ENCODE peak calls at places on chromosomes 12 and 14, in five cellular contexts. K is mucosa of gallbladder; E is left ventricle myocardium superior; W is activated CD4-positive, alpha-beta T cell treated with anti-CD3 and anti-CD28 coated beads, Interleukin-2, amount 50 U/mL, for 1 hour; H is amniotic epithelial cell. D is an unnamed sample.

GRCh38 chr14:93619176-93619793 is 169.0 kb downstream of the PRIMA1 start:
- DNase-seq in K (peak), H (peak), E (no peak), W (no peak), D (no peak)

GRCh38 chr14:93715279-93715927 is 72.9 kb downstream of the PRIMA1 start:
- DNase-seq in E (no peak), H (no peak), K (no peak), W (no peak), D (no peak)

GRCh38 chr12:80230068-80230467 is 130.7 kb downstream of the OTOGL start:
- DNase-seq in W (no peak), H (no peak), K (no peak), E (no peak), D (peak)

GRCh38 chr12:52601671-52602070 is 408 bp upstream of the KRT72 start:
- DNase-seq in W (no peak), E (no peak), H (no peak), K (no peak), D (no peak)

GRCh38 chr14:100285021-100285912 is 21.0 kb downstream of the SLC25A29 start:
- DNase-seq in H (peak), K (peak), W (peak), E (peak), D (no peak)

GRCh38 chr12:51441583-51441982 is 17.0 kb downstream of the SLC4A8 start:
- DNase-seq in E (no peak), K (no peak), H (peak), W (no peak), D (no peak)

GRCh38 chr14:75011356-75012097 is 8.8 kb downstream of the EIF2B2 start:
- DNase-seq in H (peak), E (no peak), W (no peak), K (no peak), D (peak)

GRCh38 chr14:100238419-100239199 is at the start of gene YY1:
- DNase-seq in W (peak), K (peak), H (peak), E (peak), D (peak)

GRCh38 chr14:91142214-91142668 is 28.4 kb downstream of the DGLUCY start:
- DNase-seq in H (no peak), E (no peak), W (no peak), K (no peak), D (no peak)

GRCh38 chr14:59707778-59708635 is 131.4 kb upstream of the CCDC175 start:
- DNase-seq in K (no peak), H (peak), W (no peak), E (no peak), D (no peak)

GRCh38 chr12:12450043-12450451 is 93.2 kb downstream of the BORCS5 start:
- DNase-seq in E (no peak), W (no peak), H (no peak), K (no peak), D (no peak)

GRCh38 chr12:56081393-56082347 is 1.7 kb downstream of the ERBB3 start:
- DNase-seq in W (no peak), E (no peak), H (no peak), K (peak), D (no peak)

GRCh38 chr12:49088190-49088931 is 6.2 kb downstream of the DHH start:
- DNase-seq in E (peak), W (peak), K (peak), H (peak), D (peak)

GRCh38 chr14:82422186-82422585 is 888.5 kb upstream of the SEL1L start:
- DNase-seq in W (no peak), E (no peak), K (no peak), H (no peak), D (no peak)

GRCh38 chr14:96584199-96584906 is 82.2 kb downstream of the PAPOLA start:
- DNase-seq in W (peak), E (no peak), K (no peak), H (peak), D (no peak)

GRCh38 chr14:52325126-52325525 is 11.0 kb downstream of the PTGER2 start:
- DNase-seq in W (no peak), E (no peak), K (no peak), H (no peak), D (no peak)

GRCh38 chr14:54515670-54516069 is 6.0 kb downstream of the CGRRF1 start:
- DNase-seq in K (no peak), E (no peak), H (no peak), W (no peak), D (no peak)

GRCh38 chr14:67636361-67636919 is 16.7 kb downstream of the ARG2 start:
- DNase-seq in K (no peak), W (no peak), E (no peak), H (peak), D (no peak)

GRCh38 chr14:75165586-75166391 is 10.6 kb downstream of the TMED10 start:
- DNase-seq in E (no peak), K (no peak), H (peak), W (no peak), D (no peak)

GRCh38 chr12:72493390-72493789 is 221.2 kb downstream of the TRHDE start:
- DNase-seq in W (no peak), E (no peak), K (no peak), H (peak), D (no peak)

GRCh38 chr12:132444957-132445883 is 44.7 kb upstream of the FBRSL1 start:
- DNase-seq in E (peak), H (no peak), K (peak), W (peak), D (no peak)

GRCh38 chr12:27652174-27652763 is 44.0 kb upstream of the REP15 start:
- DNase-seq in H (peak), W (peak), K (peak), E (no peak), D (no peak)

GRCh38 chr12:27970391-27970980 is 2.0 kb downstream of the PTHLH start:
- DNase-seq in E (peak), H (peak), K (no peak), W (no peak), D (no peak)

GRCh38 chr12:22046968-22047390 is 961 bp downstream of the CMAS start:
- DNase-seq in H (peak), W (no peak), K (no peak), E (no peak), D (no peak)

GRCh38 chr12:26195250-26195640 is at the start of gene SSPN:
- DNase-seq in H (peak), K (peak), W (no peak), E (peak), D (peak)

GRCh38 chr14:105273062-105273461 is 24.7 kb downstream of the BTBD6 start:
- DNase-seq in E (no peak), W (no peak), H (no peak), K (no peak), D (no peak)

GRCh38 chr12:107415066-107415465 is 270.5 kb upstream of the PWP1 start:
- DNase-seq in K (no peak), H (peak), W (no peak), E (no peak), D (no peak)

GRCh38 chr14:23725528-23725927 is 89.4 kb downstream of the DHRS2 start:
- DNase-seq in K (no peak), W (no peak), H (no peak), E (no peak), D (no peak)

GRCh38 chr14:27056586-27056985 is 458.8 kb upstream of the NOVA1 start:
- DNase-seq in W (no peak), K (no peak), H (no peak), E (no peak), D (no peak)

GRCh38 chr12:107319536-107320030 is 226.2 kb upstream of the CRY1 start:
- DNase-seq in W (peak), H (no peak), E (no peak), K (no peak), D (no peak)

GRCh38 chr12:79857675-79858074 is 77.2 kb downstream of the PPP1R12A start:
- DNase-seq in H (peak), K (no peak), E (no peak), W (no peak), D (no peak)

GRCh38 chr14:105430535-105430934 is 10.9 kb downstream of the MTA1 start:
- DNase-seq in K (no peak), H (peak), W (no peak), E (no peak), D (peak)

GRCh38 chr14:99257673-99258221 is 14.2 kb downstream of the BCL11B start:
- DNase-seq in K (no peak), H (no peak), W (no peak), E (no peak), D (no peak)

GRCh38 chr12:87953257-87953860 is 75.8 kb downstream of the C12orf50 start:
- DNase-seq in E (no peak), W (no peak), H (peak), K (no peak), D (no peak)

GRCh38 chr12:42017036-42017435 is 127.6 kb downstream of the GXYLT1 start:
- DNase-seq in H (no peak), W (no peak), K (no peak), E (no peak), D (no peak)

GRCh38 chr12:121637231-121637914 is 11.0 kb downstream of the ORAI1 start:
- DNase-seq in H (no peak), K (no peak), E (peak), W (peak), D (no peak)

GRCh38 chr12:127943481-127944210 is 323.3 kb upstream of the TMEM132C start:
- DNase-seq in K (no peak), E (no peak), H (no peak), W (no peak), D (peak)

GRCh38 chr14:97185186-97185585 is 388.0 kb downstream of the VRK1 start:
- DNase-seq in E (no peak), K (no peak), H (no peak), W (no peak), D (no peak)

GRCh38 chr12:109716512-109717389 is 3.1 kb downstream of the FAM222A start:
- DNase-seq in H (no peak), E (peak), K (peak), W (no peak), D (no peak)

GRCh38 chr14:79279645-79280399 is 931.5 kb downstream of the DIO2 start:
- DNase-seq in W (no peak), H (peak), E (peak), K (no peak), D (no peak)

D was measured in retinal pigment epithelial cell.